ENCODE peak calls at places on chromosomes 7 and 10, in four cellular contexts. One of them, this sample, is unnamed.

GRCh38 chr7:87129836-87130235 is 22.4 kb upstream of the DMTF1 start:
- DNase-seq in CD8-positive, alpha-beta T cell: no peak
- DNase-seq in PC-3: no peak
- DNase-seq in AG04450: no peak
- DNase-seq in this sample: peak; percentile 18

GRCh38 chr7:139691253-139691781 is 86.5 kb downstream of the HIPK2 start:
- DNase-seq in AG04450: no peak
- DNase-seq in PC-3: no peak
- DNase-seq in CD8-positive, alpha-beta T cell: no peak
- DNase-seq in this sample: no peak

GRCh38 chr7:111578754-111579153 is 16.5 kb upstream of the IMMP2L start:
- DNase-seq in PC-3: no peak
- DNase-seq in CD8-positive, alpha-beta T cell: no peak
- DNase-seq in AG04450: no peak
- DNase-seq in this sample: no peak

GRCh38 chr10:124768791-124769190 is 22.9 kb downstream of the EEF1AKMT2 start:
- DNase-seq in CD8-positive, alpha-beta T cell: no peak
- DNase-seq in PC-3: no peak
- DNase-seq in AG04450: no peak
- DNase-seq in this sample: no peak

GRCh38 chr7:43511769-43512515 is 71.0 kb upstream of the STK17A start:
- DNase-seq in PC-3: no peak
- DNase-seq in CD8-positive, alpha-beta T cell: no peak
- DNase-seq in AG04450: no peak
- DNase-seq in this sample: no peak

GRCh38 chr10:57696641-57697040 is 571.1 kb downstream of the IPMK start:
- DNase-seq in PC-3: peak; percentile 94
- DNase-seq in CD8-positive, alpha-beta T cell: no peak
- DNase-seq in AG04450: no peak
- DNase-seq in this sample: no peak

GRCh38 chr7:52961084-52961483 is 74.3 kb upstream of the POM121L12 start:
- DNase-seq in PC-3: no peak
- DNase-seq in CD8-positive, alpha-beta T cell: no peak
- DNase-seq in AG04450: no peak
- DNase-seq in this sample: no peak

GRCh38 chr7:44059219-44060090 is 5.9 kb downstream of the PGAM2 start:
- DNase-seq in PC-3: no peak
- DNase-seq in AG04450: no peak
- DNase-seq in CD8-positive, alpha-beta T cell: no peak
- DNase-seq in this sample: peak; percentile 79

GRCh38 chr7:126211875-126212274 is 1040.9 kb downstream of the GRM8 start:
- DNase-seq in CD8-positive, alpha-beta T cell: no peak
- DNase-seq in PC-3: no peak
- DNase-seq in AG04450: no peak
- DNase-seq in this sample: no peak

GRCh38 chr7:142711722-142712616 is 37.3 kb upstream of the PRSS1 start:
- DNase-seq in PC-3: peak; percentile 66
- DNase-seq in CD8-positive, alpha-beta T cell: no peak
- DNase-seq in AG04450: no peak
- DNase-seq in this sample: no peak

GRCh38 chr10:69728335-69728861 is 73.3 kb upstream of the COL13A1 start:
- DNase-seq in AG04450: no peak
- DNase-seq in CD8-positive, alpha-beta T cell: no peak
- DNase-seq in PC-3: peak; percentile 100
- DNase-seq in this sample: no peak

GRCh38 chr10:125472037-125472607 is 210.8 kb downstream of the TEX36 start:
- DNase-seq in AG04450: no peak
- DNase-seq in PC-3: no peak
- DNase-seq in CD8-positive, alpha-beta T cell: no peak
- DNase-seq in this sample: no peak

GRCh38 chr7:135994466-135995205 is 17.5 kb upstream of the MTPN start:
- DNase-seq in CD8-positive, alpha-beta T cell: no peak
- DNase-seq in AG04450: no peak
- DNase-seq in PC-3: peak; percentile 22
- DNase-seq in this sample: no peak

GRCh38 chr10:131032329-131033165 is 279.0 kb downstream of the TCERG1L start:
- DNase-seq in AG04450: no peak
- DNase-seq in PC-3: no peak
- DNase-seq in CD8-positive, alpha-beta T cell: no peak
- DNase-seq in this sample: no peak

GRCh38 chr7:28140964-28141363 is 39.6 kb downstream of the JAZF1 start:
- DNase-seq in CD8-positive, alpha-beta T cell: no peak
- DNase-seq in PC-3: no peak
- DNase-seq in AG04450: no peak
- DNase-seq in this sample: no peak

GRCh38 chr10:99777918-99778716 is 4.3 kb upstream of the ABCC2 start:
- DNase-seq in CD8-positive, alpha-beta T cell: no peak
- DNase-seq in PC-3: no peak
- DNase-seq in AG04450: no peak
- DNase-seq in this sample: no peak

GRCh38 chr7:4078580-4078979 is 603.5 kb upstream of the FOXK1 start:
- DNase-seq in AG04450: no peak
- DNase-seq in CD8-positive, alpha-beta T cell: no peak
- DNase-seq in PC-3: no peak
- DNase-seq in this sample: no peak

GRCh38 chr7:16933296-16934248 is 51.8 kb upstream of the AGR3 start:
- DNase-seq in PC-3: no peak
- DNase-seq in AG04450: no peak
- DNase-seq in CD8-positive, alpha-beta T cell: no peak
- DNase-seq in this sample: no peak

GRCh38 chr7:156032973-156033372 is 220.7 kb upstream of the SHH start:
- DNase-seq in AG04450: no peak
- DNase-seq in CD8-positive, alpha-beta T cell: no peak
- DNase-seq in PC-3: no peak
- DNase-seq in this sample: no peak

GRCh38 chr7:14800664-14801063 is 101.9 kb downstream of the DGKB start:
- DNase-seq in AG04450: no peak
- DNase-seq in CD8-positive, alpha-beta T cell: no peak
- DNase-seq in PC-3: no peak
- DNase-seq in this sample: no peak

GRCh38 chr10:50550291-50550839 is 73.4 kb downstream of the SGMS1 start:
- DNase-seq in PC-3: no peak
- DNase-seq in CD8-positive, alpha-beta T cell: no peak
- DNase-seq in AG04450: no peak
- DNase-seq in this sample: no peak

GRCh38 chr7:108335264-108335918 is 120.8 kb downstream of the NRCAM start:
- DNase-seq in PC-3: no peak
- DNase-seq in CD8-positive, alpha-beta T cell: no peak
- DNase-seq in AG04450: no peak
- DNase-seq in this sample: no peak

GRCh38 chr10:132827861-132828539 is 42.1 kb upstream of the NKX6-2 start:
- DNase-seq in CD8-positive, alpha-beta T cell: no peak
- DNase-seq in AG04450: no peak
- DNase-seq in PC-3: no peak
- DNase-seq in this sample: no peak

GRCh38 chr10:33215154-33215553 is 119.3 kb downstream of the NRP1 start:
- DNase-seq in AG04450: no peak
- DNase-seq in PC-3: peak; percentile 66
- DNase-seq in CD8-positive, alpha-beta T cell: no peak
- DNase-seq in this sample: no peak

GRCh38 chr7:136594739-136595144 is 273.7 kb upstream of the CHRM2 start:
- DNase-seq in AG04450: no peak
- DNase-seq in PC-3: no peak
- DNase-seq in CD8-positive, alpha-beta T cell: no peak
- DNase-seq in this sample: no peak

GRCh38 chr7:130895006-130895750 is 161.2 kb upstream of the KLF14 start:
- DNase-seq in PC-3: no peak
- DNase-seq in CD8-positive, alpha-beta T cell: no peak
- DNase-seq in AG04450: no peak
- DNase-seq in this sample: no peak

GRCh38 chr7:155985518-155986427 is 173.5 kb upstream of the SHH start:
- DNase-seq in PC-3: no peak
- DNase-seq in AG04450: no peak
- DNase-seq in CD8-positive, alpha-beta T cell: no peak
- DNase-seq in this sample: no peak

GRCh38 chr7:151856098-151856497 is 20.8 kb downstream of the PRKAG2 start:
- DNase-seq in CD8-positive, alpha-beta T cell: no peak
- DNase-seq in AG04450: no peak
- DNase-seq in PC-3: peak; percentile 19
- DNase-seq in this sample: no peak

GRCh38 chr7:29046978-29047377 is 88.8 kb upstream of the TRIL start:
- DNase-seq in CD8-positive, alpha-beta T cell: no peak
- DNase-seq in AG04450: no peak
- DNase-seq in PC-3: no peak
- DNase-seq in this sample: no peak

GRCh38 chr7:132337450-132338080 is 238.7 kb downstream of the PLXNA4 start:
- DNase-seq in PC-3: no peak
- DNase-seq in CD8-positive, alpha-beta T cell: no peak
- DNase-seq in AG04450: no peak
- DNase-seq in this sample: no peak

GRCh38 chr7:93055543-93056107 is 62.2 kb downstream of the SAMD9 start:
- DNase-seq in AG04450: no peak
- DNase-seq in PC-3: peak; percentile 63
- DNase-seq in CD8-positive, alpha-beta T cell: no peak
- DNase-seq in this sample: peak; percentile 59

DNA sequence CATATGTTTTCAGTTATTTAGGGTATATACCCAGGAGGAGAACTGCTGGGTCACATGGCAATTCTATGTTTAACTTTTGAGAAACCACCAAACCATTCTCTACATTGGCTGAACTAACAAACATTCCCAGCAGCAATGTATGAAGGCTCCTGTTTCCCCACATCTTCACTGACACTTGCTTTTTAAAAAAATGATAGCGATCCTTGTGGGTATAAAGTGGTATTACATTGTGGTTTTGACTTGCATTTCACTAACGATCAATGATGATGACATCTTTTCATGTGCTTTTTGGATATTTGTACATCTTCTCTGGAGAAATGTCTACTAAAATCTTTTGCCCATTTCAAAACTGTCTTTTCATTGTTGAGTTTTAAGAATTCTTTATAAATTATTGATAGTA is 51.2 kb upstream of the ANAPC16 start:
- DNase-seq in CD8-positive, alpha-beta T cell: no peak
- DNase-seq in AG04450: no peak
- DNase-seq in PC-3: no peak
- DNase-seq in this sample: no peak
- TF ChIP-seq CTCF in CD8-positive, alpha-beta T cell: peak; percentile 85
- TF ChIP-seq CTCF in AG04450: peak; percentile 10
- TF ChIP-seq CTCF in PC-3: no peak
- TF ChIP-seq CTCF in this sample: no peak

DNA sequence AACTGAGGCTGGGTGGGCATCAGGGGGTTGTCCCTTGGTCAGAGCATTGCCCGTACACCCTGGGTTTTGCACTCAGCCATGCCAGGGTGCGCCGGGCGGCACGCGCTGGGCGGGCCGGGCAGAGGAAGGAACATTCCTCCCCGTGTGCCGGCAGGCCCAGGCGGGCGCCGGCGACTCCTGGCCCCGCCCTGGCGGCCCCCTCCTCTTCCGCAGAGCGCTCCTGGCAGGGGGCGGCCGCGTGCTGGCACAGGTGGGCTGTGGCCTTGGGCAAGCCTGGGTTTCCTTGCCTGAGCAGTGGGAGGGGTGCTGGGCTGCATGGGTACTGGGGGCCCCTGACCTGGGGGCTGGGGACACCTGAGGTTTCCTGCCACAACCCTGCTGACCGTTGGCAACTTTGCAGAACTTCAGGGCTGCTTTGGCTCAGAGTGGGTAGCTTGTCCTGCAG is 3.9 kb downstream of the LFNG start:
- DNase-seq in CD8-positive, alpha-beta T cell: no peak
- DNase-seq in PC-3: peak; percentile 35
- DNase-seq in AG04450: no peak
- DNase-seq in this sample: no peak
- TF ChIP-seq CTCF in CD8-positive, alpha-beta T cell: no peak
- TF ChIP-seq CTCF in PC-3: no peak
- TF ChIP-seq CTCF in AG04450: no peak
- TF ChIP-seq CTCF in this sample: no peak

DNA sequence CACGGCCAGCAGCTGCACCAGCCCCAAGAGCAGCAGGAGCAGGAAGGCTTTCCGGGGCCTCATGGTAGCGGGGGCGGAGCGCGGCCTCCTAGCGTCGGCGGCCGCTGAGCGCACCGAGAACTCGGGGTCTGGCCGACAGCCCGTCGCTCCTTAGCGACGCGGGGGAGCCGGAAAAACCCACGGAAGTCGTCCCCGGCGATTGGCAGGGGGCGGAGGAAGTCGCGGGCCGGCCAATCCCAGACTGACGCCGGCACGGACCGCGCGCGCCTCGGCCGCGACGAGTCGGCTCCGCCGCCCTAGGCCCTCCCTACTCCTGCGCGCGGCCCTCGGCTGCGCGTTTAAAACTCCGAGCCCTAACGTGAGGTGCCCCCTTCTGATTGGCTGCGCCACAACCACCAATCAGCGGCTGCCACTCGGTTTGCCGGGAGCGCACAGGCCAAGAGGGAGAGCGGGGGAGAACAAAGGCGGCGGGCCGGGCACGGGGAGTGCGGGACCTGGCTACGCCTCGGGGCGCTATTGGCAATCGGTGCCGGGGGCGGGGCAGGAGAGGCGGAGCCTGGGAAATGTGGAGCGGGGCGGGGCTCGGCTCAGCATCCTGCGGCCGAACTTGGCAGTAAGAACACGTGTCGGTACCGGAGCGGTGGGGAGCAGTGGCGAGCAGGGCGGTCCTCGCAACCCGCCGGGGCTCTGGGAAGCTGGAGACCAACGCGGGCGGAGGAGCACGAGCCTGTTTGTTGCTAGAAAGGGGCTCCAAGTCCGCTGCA is at the start of gene PDIA4:
- DNase-seq in CD8-positive, alpha-beta T cell: peak; percentile 99
- DNase-seq in PC-3: peak; percentile 98
- DNase-seq in AG04450: peak; percentile 98
- DNase-seq in this sample: peak; percentile 98
- TF ChIP-seq CTCF in CD8-positive, alpha-beta T cell: no peak
- TF ChIP-seq CTCF in PC-3: no peak
- TF ChIP-seq CTCF in AG04450: peak; percentile 35
- TF ChIP-seq CTCF in this sample: no peak

DNA sequence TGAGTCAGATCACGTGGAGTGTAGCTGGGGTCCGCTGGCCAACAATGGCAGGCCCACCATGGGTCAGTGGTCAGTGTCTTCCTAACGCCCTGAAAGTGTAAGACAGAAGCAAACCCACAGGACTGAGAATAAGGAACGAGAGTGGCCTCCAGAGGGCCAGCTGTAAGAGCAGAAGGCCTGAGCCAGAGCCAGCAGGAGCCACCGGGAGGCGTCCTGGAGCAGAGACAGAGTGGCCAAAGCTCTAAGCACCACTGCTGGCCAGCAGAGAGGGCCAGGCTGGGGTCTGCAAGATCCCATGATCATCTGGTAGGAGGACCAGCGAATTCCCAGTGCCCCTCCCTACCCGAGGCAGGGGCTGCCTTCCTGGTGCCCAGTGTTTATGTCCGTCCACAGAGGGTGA is 9.2 kb downstream of the CCDC201 start:
- DNase-seq in PC-3: no peak
- DNase-seq in CD8-positive, alpha-beta T cell: no peak
- DNase-seq in AG04450: no peak
- DNase-seq in this sample: no peak
- TF ChIP-seq CTCF in PC-3: peak; percentile 47
- TF ChIP-seq CTCF in CD8-positive, alpha-beta T cell: no peak
- TF ChIP-seq CTCF in AG04450: peak; percentile 25
- TF ChIP-seq CTCF in this sample: no peak

This sample was measured in GM10248.